ENCODE peak calls at places on chromosome 10, in eight cellular contexts. L is HCT116, B is GM19239, W is pancreas, P is GM23338, V is SK-N-MC, G is mammary epithelial cell, I is astrocyte of the spinal cord. U is an unnamed sample.

GRCh38 chr10:50992972-50993766 is 81.1 kb upstream of the PRKG1 start:
- DNase-seq in P (no peak), G (no peak), V (no peak), I (no peak), W (peak; percentile 15), L (no peak), B (no peak), U (no peak)

GRCh38 chr10:36462194-36462593 is 663.2 kb upstream of the ANKRD30A start:
- DNase-seq in L (no peak), W (no peak), I (no peak), P (no peak), V (no peak), B (no peak), G (peak; percentile 86), U (no peak)

GRCh38 chr10:86687750-86688149 is 19.4 kb downstream of the LDB3 start:
- DNase-seq in L (no peak), G (no peak), V (no peak), P (no peak), I (peak; percentile 68), W (no peak), B (no peak), U (no peak)

GRCh38 chr10:86313621-86314041 is 53.0 kb downstream of the GRID1 start:
- DNase-seq in W (no peak), I (no peak), P (no peak), L (no peak), V (no peak), B (no peak), G (no peak), U (no peak)

GRCh38 chr10:5411941-5412276 is 448 bp upstream of the NET1 start:
- DNase-seq in P (no peak), W (no peak), I (no peak), B (no peak), V (no peak), G (no peak), L (no peak), U (no peak)

GRCh38 chr10:74432841-74433594 is 282.0 kb downstream of the ADK start:
- DNase-seq in L (no peak), V (no peak), B (no peak), W (no peak), P (no peak), G (peak; percentile 9), I (peak; percentile 60), U (no peak)

GRCh38 chr10:14186245-14186644 is 144.5 kb downstream of the FRMD4A start:
- DNase-seq in G (no peak), I (peak; percentile 20), V (no peak), L (no peak), W (no peak), B (no peak), P (peak; percentile 58), U (no peak)

GRCh38 chr10:33832124-33832787 is 497.8 kb upstream of the NRP1 start:
- DNase-seq in B (no peak), I (no peak), V (no peak), L (no peak), G (no peak), W (no peak), P (no peak), U (no peak)

GRCh38 chr10:124675824-124676223 is 68.4 kb downstream of the FAM53B start:
- DNase-seq in W (no peak), V (no peak), L (no peak), P (no peak), B (no peak), I (no peak), G (no peak), U (no peak)

GRCh38 chr10:29849434-29849833 is 210.0 kb downstream of the JCAD start:
- DNase-seq in W (no peak), P (no peak), G (no peak), L (no peak), B (no peak), I (peak; percentile 93), V (peak; percentile 66), U (peak; percentile 86)

GRCh38 chr10:95693668-95694534 is at the start of gene TCTN3:
- DNase-seq in W (peak; percentile 99), G (peak; percentile 100), P (peak; percentile 100), B (peak; percentile 81), V (peak; percentile 83), I (peak; percentile 100), L (peak; percentile 99), U (peak; percentile 100)

GRCh38 chr10:18005781-18006456 is 54.2 kb downstream of the SLC39A12 start:
- DNase-seq in W (no peak), G (peak; percentile 27), V (no peak), B (no peak), L (no peak), P (peak; percentile 37), I (peak; percentile 91), U (peak; percentile 79)

GRCh38 chr10:125661942-125662515 is 20.9 kb downstream of the TEX36 start:
- DNase-seq in G (peak; percentile 85), I (peak; percentile 89), W (no peak), L (peak; percentile 97), V (no peak), B (no peak), P (no peak), U (no peak)

GRCh38 chr10:77846718-77847311 is 79.7 kb downstream of the DLG5 start:
- DNase-seq in B (peak; percentile 70), I (peak; percentile 66), L (peak; percentile 16), G (peak; percentile 46), P (peak; percentile 89), W (peak; percentile 80), V (no peak), U (peak; percentile 74)

GRCh38 chr10:29104661-29105369 is 184.1 kb upstream of the LYZL1 start:
- DNase-seq in B (no peak), V (no peak), I (no peak), P (no peak), W (no peak), G (no peak), L (no peak), U (no peak)

GRCh38 chr10:125017547-125018298 is 75.8 kb downstream of the ZRANB1 start:
- DNase-seq in W (no peak), G (no peak), V (no peak), P (no peak), B (no peak), L (no peak), I (no peak), U (no peak)

GRCh38 chr10:27637601-27638000 is 108.0 kb downstream of the MKX start:
- DNase-seq in W (no peak), I (no peak), L (no peak), B (no peak), V (peak; percentile 39), G (no peak), P (no peak), U (no peak)